ENCODE peak calls at places on chromosomes 12 and 14, in six cellular contexts. O is neural progenitor cell, L is kidney, S is adrenal gland, Q is thoracic aorta, F is mammary epithelial cell. A is an unnamed sample.

GRCh38 chr14:53842938-53843337 is 113.7 kb downstream of the BMP4 start:
- DNase-seq in L (no peak), Q (no peak), F (no peak), O (no peak), S (no peak), A (peak)

GRCh38 chr14:74945261-74945851 is 10.0 kb downstream of the PGF start:
- DNase-seq in L (no peak), O (peak), S (no peak), Q (no peak), F (no peak), A (no peak)

GRCh38 chr14:103107455-103107854 is 12.9 kb downstream of the EXOC3L4 start:
- DNase-seq in Q (no peak), O (no peak), S (no peak), F (no peak), L (no peak), A (no peak)

GRCh38 chr12:120229583-120230325 is 28.8 kb upstream of the RPLP0 start:
- DNase-seq in S (no peak), Q (no peak), L (peak), O (peak), F (peak), A (peak)

GRCh38 chr14:55516776-55517175 is 63.2 kb upstream of the KTN1 start:
- DNase-seq in F (no peak), L (no peak), S (no peak), O (no peak), Q (no peak), A (no peak)

GRCh38 chr12:57416039-57416996 is 14.5 kb downstream of the R3HDM2 start:
- DNase-seq in S (no peak), F (peak), Q (no peak), O (no peak), L (no peak), A (peak)

GRCh38 chr12:14283489-14284144 is 81.9 kb upstream of the ATF7IP start:
- DNase-seq in O (peak), S (no peak), F (no peak), L (no peak), Q (no peak), A (no peak)

GRCh38 chr12:48078901-48079300 is 27.0 kb downstream of the SENP1 start:
- DNase-seq in Q (no peak), O (no peak), S (no peak), F (peak), L (no peak), A (peak)

GRCh38 chr12:113949321-113950305 is 16.5 kb downstream of the RBM19 start:
- DNase-seq in O (no peak), Q (no peak), S (no peak), F (no peak), L (no peak), A (no peak)

GRCh38 chr14:95067526-95067925 is 89.8 kb downstream of the DICER1 start:
- DNase-seq in O (no peak), F (no peak), S (no peak), Q (no peak), L (no peak), A (no peak)

DNA sequence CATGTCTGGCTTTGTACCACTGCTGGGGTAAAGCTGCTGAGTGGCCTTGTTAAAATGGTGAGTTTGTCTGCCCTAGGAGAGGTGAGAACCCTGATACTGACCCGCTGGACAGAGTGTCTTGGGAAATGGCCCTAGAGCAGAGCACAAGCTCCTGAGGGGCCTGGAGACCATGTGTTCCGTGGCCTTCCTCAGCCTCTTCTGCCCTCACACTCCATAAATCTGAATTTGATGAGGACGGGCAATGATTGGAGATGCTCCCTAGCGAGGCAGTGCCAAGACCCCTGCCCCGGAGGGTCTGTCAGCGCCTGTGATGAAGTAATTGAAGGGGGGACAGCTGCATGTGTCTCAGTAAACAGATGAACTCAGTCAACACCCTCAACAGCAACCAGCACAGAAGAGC is 54.1 kb downstream of the KCNA5 start:
- DNase-seq in O (no peak), L (no peak), S (no peak), F (no peak), Q (no peak), A (no peak)
- H3K4me3 ChIP-seq in O (no peak), L (no peak), S (no peak), F (no peak), Q (no peak), A (no peak)

GRCh38 chr14:60327447-60328331 is 78.7 kb downstream of the PPM1A start:
- DNase-seq in L (no peak), O (peak), Q (no peak), S (no peak), F (no peak), A (peak)
- TF ChIP-seq CTCF in L (no peak), O (peak), Q (no peak), S (no peak), F (no peak), A (peak)

GRCh38 chr12:12353807-12354206 is 3.1 kb upstream of the BORCS5 start:
- DNase-seq in F (no peak), O (no peak), L (no peak), Q (no peak), S (no peak), A (no peak)

GRCh38 chr12:12357697-12358476 is 1.0 kb downstream of the BORCS5 start:
- DNase-seq in S (no peak), L (no peak), O (no peak), F (peak), Q (no peak), A (no peak)

GRCh38 chr12:12358528-12358927 is 1.6 kb downstream of the BORCS5 start:
- DNase-seq in O (no peak), Q (no peak), S (no peak), L (no peak), F (no peak), A (no peak)

GRCh38 chr12:12356886-12357696 is at the start of gene BORCS5:
- DNase-seq in F (peak), Q (peak), S (peak), L (peak), O (peak), A (peak)

GRCh38 chr12:12356467-12356885 is 402 bp upstream of the BORCS5 start:
- DNase-seq in Q (no peak), S (no peak), L (no peak), O (no peak), F (no peak), A (no peak)
- H3K4me3 ChIP-seq in Q (peak), S (peak), L (peak), O (peak), F (peak), A (peak)

GRCh38 chr12:133080051-133080618 is 588 bp upstream of the ZNF140 start:
- DNase-seq in F (peak), Q (peak), S (peak), L (peak), O (peak), A (peak)
- TF ChIP-seq CTCF in F (peak), Q (no peak), S (no peak), L (no peak), O (no peak), A (no peak)

GRCh38 chr12:116381744-116382455 is 104.4 kb upstream of the MED13L start:
- DNase-seq in S (no peak), Q (no peak), L (no peak), F (peak), O (peak), A (peak)
- H3K4me3 ChIP-seq in S (no peak), Q (peak), L (no peak), F (no peak), O (peak), A (peak)

GRCh38 chr12:29024117-29024516 is 125.0 kb upstream of the FAR2 start:
- DNase-seq in L (no peak), O (no peak), F (no peak), S (no peak), Q (no peak), A (no peak)
- TF ChIP-seq CTCF in L (no peak), O (peak), F (peak), S (no peak), Q (no peak), A (peak)

DNA sequence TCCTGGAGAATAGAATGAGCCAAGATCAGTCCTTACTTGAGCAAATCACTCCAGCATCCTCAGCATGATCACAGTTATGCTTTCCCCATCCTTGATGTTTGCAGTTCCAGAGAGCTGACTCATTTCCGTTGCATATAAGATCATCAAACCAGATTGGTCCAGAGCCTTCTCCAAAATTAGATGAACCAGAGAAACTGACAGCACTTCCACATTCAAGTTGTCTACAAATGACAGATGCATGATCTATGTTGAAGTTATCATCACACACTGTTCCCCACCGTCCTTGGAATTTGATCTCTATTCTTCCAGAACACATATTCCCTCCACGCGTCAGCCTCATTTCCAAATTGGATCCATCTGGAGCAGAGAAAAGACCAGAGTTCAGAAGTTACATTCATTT is 4.7 kb downstream of the CD163 start:
- DNase-seq in S (no peak), O (no peak), F (peak), Q (no peak), L (no peak), A (peak)
- H3K4me3 ChIP-seq in S (peak), O (no peak), F (no peak), Q (peak), L (no peak), A (no peak)

GRCh38 chr12:121383601-121384019 is 16.3 kb upstream of the RNF34 start:
- DNase-seq in Q (no peak), O (no peak), L (no peak), F (no peak), S (no peak), A (no peak)
- TF ChIP-seq CTCF in Q (no peak), O (peak), L (no peak), F (peak), S (no peak), A (peak)

A was measured in choroid plexus epithelial cell.